ENCODE peak calls at places on chromosomes 11 and 22, in eight cellular contexts. M, E, R, Z, B, D, V and W are unnamed samples.

GRCh38 chr11:78586452-78587046 is 11.9 kb upstream of the NARS2 start:
- DNase-seq in M (no peak), E (no peak), R (peak), Z (no peak), B (peak), D (no peak), V (peak), W (no peak)

GRCh38 chr11:78801161-78801884 is 226.7 kb upstream of the NARS2 start:
- DNase-seq in M (peak), E (peak), R (peak), Z (no peak), B (no peak), D (peak), V (no peak), W (peak)

GRCh38 chr22:20354238-20354975 is 34.5 kb upstream of the DGCR6L start:
- DNase-seq in M (no peak), E (no peak), R (no peak), Z (no peak), B (no peak), D (no peak), V (no peak), W (no peak)

GRCh38 chr11:43579171-43579918 is 101.2 kb upstream of the HSD17B12 start:
- DNase-seq in M (no peak), E (no peak), R (no peak), Z (peak), B (peak), D (no peak), V (no peak), W (no peak)

GRCh38 chr22:17888855-17889254 is 114.6 kb upstream of the BID start:
- DNase-seq in M (no peak), E (no peak), R (no peak), Z (no peak), B (peak), D (no peak), V (no peak), W (no peak)

GRCh38 chr22:37237371-37238268 is 6.4 kb downstream of the RAC2 start:
- DNase-seq in M (no peak), E (no peak), R (no peak), Z (no peak), B (peak), D (no peak), V (peak), W (no peak)

GRCh38 chr11:114309517-114309916 is 13.3 kb downstream of the NNMT start:
- DNase-seq in M (no peak), E (no peak), R (no peak), Z (no peak), B (no peak), D (no peak), V (no peak), W (no peak)

GRCh38 chr22:24723111-24723510 is 51.4 kb downstream of the PIWIL3 start:
- DNase-seq in M (no peak), E (no peak), R (no peak), Z (no peak), B (no peak), D (no peak), V (no peak), W (no peak)

GRCh38 chr11:92830382-92831148 is 138.9 kb upstream of the MTNR1B start:
- DNase-seq in M (no peak), E (no peak), R (no peak), Z (no peak), B (no peak), D (no peak), V (no peak), W (no peak)

GRCh38 chr22:36079041-36079440 is 50.4 kb upstream of the RBFOX2 start:
- DNase-seq in M (no peak), E (no peak), R (no peak), Z (no peak), B (no peak), D (no peak), V (no peak), W (no peak)

GRCh38 chr22:19429950-19430889 is 1.3 kb downstream of the HIRA start:
- DNase-seq in M (peak), E (no peak), R (peak), Z (peak), B (peak), D (no peak), V (no peak), W (no peak)

GRCh38 chr11:110158317-110159200 is 65.4 kb downstream of the ZC3H12C start:
- DNase-seq in M (no peak), E (no peak), R (peak), Z (no peak), B (no peak), D (no peak), V (no peak), W (no peak)

GRCh38 chr11:119727523-119728081 is 1.4 kb downstream of the NECTIN1 start:
- DNase-seq in M (peak), E (no peak), R (no peak), Z (no peak), B (peak), D (no peak), V (peak), W (no peak)

GRCh38 chr11:89168396-89168795 is 9.3 kb upstream of the TYR start:
- DNase-seq in M (no peak), E (no peak), R (no peak), Z (no peak), B (no peak), D (no peak), V (no peak), W (no peak)

GRCh38 chr11:1012740-1013627 is 23.5 kb downstream of the MUC6 start:
- DNase-seq in M (no peak), E (no peak), R (no peak), Z (no peak), B (no peak), D (no peak), V (no peak), W (no peak)

GRCh38 chr11:19739872-19740271 is 27.2 kb downstream of the NAV2 start:
- DNase-seq in M (no peak), E (no peak), R (no peak), Z (no peak), B (peak), D (no peak), V (no peak), W (no peak)

GRCh38 chr11:2391663-2391975 is 8.9 kb upstream of the TSSC4 start:
- DNase-seq in M (no peak), E (no peak), R (no peak), Z (no peak), B (no peak), D (no peak), V (no peak), W (no peak)

GRCh38 chr11:58905141-58905715 is 34.1 kb upstream of the GLYATL1 start:
- DNase-seq in M (peak), E (no peak), R (peak), Z (no peak), B (no peak), D (no peak), V (no peak), W (no peak)

GRCh38 chr11:124922831-124923230 is 3.8 kb downstream of the HEPN1 start:
- DNase-seq in M (no peak), E (no peak), R (no peak), Z (no peak), B (no peak), D (no peak), V (peak), W (no peak)

GRCh38 chr11:13959001-13959400 is 3.5 kb upstream of the SPON1 start:
- DNase-seq in M (no peak), E (no peak), R (no peak), Z (no peak), B (no peak), D (no peak), V (no peak), W (no peak)

GRCh38 chr11:64267207-64267945 is 16.0 kb downstream of the PLCB3 start:
- DNase-seq in M (no peak), E (no peak), R (no peak), Z (no peak), B (no peak), D (no peak), V (no peak), W (no peak)

GRCh38 chr11:16469968-16470367 is 113.6 kb upstream of the SOX6 start:
- DNase-seq in M (no peak), E (no peak), R (no peak), Z (no peak), B (peak), D (no peak), V (no peak), W (no peak)

GRCh38 chr11:62073061-62073460 is 50.8 kb upstream of the INCENP start:
- DNase-seq in M (no peak), E (no peak), R (no peak), Z (no peak), B (no peak), D (no peak), V (no peak), W (no peak)

GRCh38 chr11:65425105-65425970 is 2.7 kb downstream of the NEAT1 start:
- DNase-seq in M (no peak), E (no peak), R (peak), Z (peak), B (peak), D (no peak), V (peak), W (no peak)

GRCh38 chr22:28027453-28028448 is 108.7 kb upstream of the PITPNB start:
- DNase-seq in M (no peak), E (no peak), R (peak), Z (peak), B (no peak), D (no peak), V (no peak), W (no peak)

GRCh38 chr11:2807276-2807681 is 78.3 kb downstream of the CDKN1C start:
- DNase-seq in M (peak), E (no peak), R (no peak), Z (no peak), B (no peak), D (no peak), V (no peak), W (no peak)

GRCh38 chr11:86518211-86518610 is 143.5 kb downstream of the CCDC81 start:
- DNase-seq in M (no peak), E (no peak), R (no peak), Z (no peak), B (no peak), D (no peak), V (no peak), W (no peak)